ENCODE peak calls at places on chromosomes 4 and X, in seven cellular contexts. I, E, W, G, L, K and X are unnamed samples.

GRCh38 chr4:154686838-154687237 is 57.0 kb upstream of the LRAT start:
- DNase-seq in K (no peak), E (no peak), I (no peak), L (peak), G (no peak), W (peak), X (no peak)

GRCh38 chr4:120733054-120733453 is 189.5 kb downstream of the PRDM5 start:
- DNase-seq in L (no peak), W (no peak), I (no peak), K (no peak), G (no peak), E (no peak), X (no peak)

GRCh38 chr4:13309751-13310150 is 174.4 kb downstream of the RAB28 start:
- DNase-seq in I (no peak), L (peak), W (no peak), G (no peak), E (no peak), K (no peak), X (no peak)

GRCh38 chrX:134484039-134484438 is 24.1 kb downstream of the HPRT1 start:
- DNase-seq in I (peak), E (peak), G (peak), L (peak), K (peak), W (peak), X (peak)

GRCh38 chr4:166078956-166079355 is 205.9 kb downstream of the TLL1 start:
- DNase-seq in I (no peak), G (no peak), L (peak), E (peak), K (no peak), W (peak), X (no peak)

GRCh38 chrX:153381684-153382532 is 19.2 kb downstream of the PNMA6E start:
- DNase-seq in L (no peak), E (peak), W (peak), I (peak), G (no peak), K (peak), X (no peak)

GRCh38 chrX:121160987-121161386 is 113.6 kb downstream of the GLUD2 start:
- DNase-seq in L (no peak), G (no peak), E (no peak), K (no peak), I (no peak), W (peak), X (peak)

GRCh38 chrX:44344194-44344593 is 722 bp upstream of the EFHC2 start:
- DNase-seq in G (no peak), E (no peak), W (no peak), K (no peak), L (no peak), I (no peak), X (peak)

GRCh38 chrX:28876415-28876814 is 289.2 kb downstream of the IL1RAPL1 start:
- DNase-seq in E (no peak), K (no peak), W (no peak), G (no peak), I (no peak), L (no peak), X (no peak)

GRCh38 chr4:7422098-7422897 is 12.4 kb downstream of the PSAPL1 start:
- DNase-seq in I (no peak), L (no peak), G (no peak), W (no peak), K (peak), E (no peak), X (no peak)

GRCh38 chrX:83829874-83830273 is 31.1 kb upstream of the CYLC1 start:
- DNase-seq in I (no peak), W (no peak), L (no peak), E (no peak), G (no peak), K (no peak), X (no peak)

GRCh38 chrX:37763400-37763799 is 16.5 kb upstream of the CYBB start:
- DNase-seq in G (no peak), E (peak), K (no peak), W (no peak), L (no peak), I (no peak), X (no peak)

GRCh38 chr4:73776363-73776762 is 36.0 kb downstream of the CXCL8 start:
- DNase-seq in K (no peak), L (peak), E (no peak), W (peak), I (no peak), G (no peak), X (no peak)

GRCh38 chr4:174429701-174430100 is 92.6 kb downstream of the HPGD start:
- DNase-seq in G (no peak), E (no peak), L (peak), K (no peak), W (peak), I (no peak), X (no peak)

GRCh38 chr4:186693159-186693815 is 30.4 kb downstream of the FAT1 start:
- DNase-seq in G (peak), W (peak), E (no peak), K (no peak), I (no peak), L (peak), X (no peak)

GRCh38 chr4:2745981-2746806 is 9.9 kb downstream of the TNIP2 start:
- DNase-seq in G (no peak), I (peak), L (peak), E (no peak), W (peak), K (no peak), X (peak)

GRCh38 chr4:19492611-19493010 is 759.1 kb upstream of the SLIT2 start:
- DNase-seq in L (no peak), I (no peak), E (no peak), G (no peak), W (peak), K (no peak), X (no peak)

GRCh38 chrX:150806827-150807226 is 91.6 kb downstream of the CD99L2 start:
- DNase-seq in L (no peak), W (no peak), G (no peak), I (no peak), K (no peak), E (no peak), X (no peak)

GRCh38 chr4:1026115-1026514 is 14.7 kb downstream of the FGFRL1 start:
- DNase-seq in L (peak), E (no peak), G (no peak), K (peak), W (no peak), I (peak), X (no peak)

GRCh38 chr4:99811117-99811516 is 5.5 kb upstream of the DAPP1 start:
- DNase-seq in E (no peak), I (no peak), W (no peak), G (no peak), K (no peak), L (no peak), X (no peak)

GRCh38 chr4:158538911-158539310 is 17.2 kb downstream of the RXFP1 start:
- DNase-seq in W (no peak), G (no peak), E (no peak), K (no peak), L (no peak), I (no peak), X (no peak)

GRCh38 chrX:136766785-136767103 is 14.0 kb downstream of the ARHGEF6 start:
- DNase-seq in I (no peak), G (no peak), W (peak), L (no peak), E (peak), K (no peak), X (no peak)

GRCh38 chr4:7983296-7983695 is 43.6 kb upstream of the AFAP1 start:
- DNase-seq in K (no peak), E (no peak), I (no peak), G (no peak), L (no peak), W (no peak), X (no peak)

GRCh38 chrX:150051096-150051495 is 112.8 kb upstream of the EOLA2 start:
- DNase-seq in I (no peak), K (no peak), L (peak), G (no peak), W (no peak), E (no peak), X (no peak)

GRCh38 chr4:18020671-18021469 is 685 bp downstream of the LCORL start:
- DNase-seq in I (peak), E (peak), L (peak), W (peak), K (peak), G (peak), X (peak)

GRCh38 chr4:2591189-2591588 is 54.7 kb downstream of the FAM193A start:
- DNase-seq in L (no peak), W (peak), K (peak), I (no peak), G (no peak), E (peak), X (no peak)

GRCh38 chr4:103996637-103997036 is 276.9 kb upstream of the TACR3 start:
- DNase-seq in G (peak), I (no peak), K (no peak), W (peak), L (peak), E (peak), X (no peak)

GRCh38 chrX:25618248-25618647 is 519.9 kb upstream of the MAGEB18 start:
- DNase-seq in G (no peak), I (no peak), W (no peak), E (no peak), L (no peak), K (no peak), X (no peak)

GRCh38 chr4:5220028-5220427 is 168.7 kb downstream of the STK32B start:
- DNase-seq in K (no peak), I (no peak), W (peak), E (peak), L (peak), G (no peak), X (peak)

GRCh38 chr4:135927651-135928050 is 1604.6 kb downstream of the PCDH18 start:
- DNase-seq in E (no peak), G (no peak), W (no peak), I (no peak), K (no peak), L (peak), X (no peak)

GRCh38 chrX:152869972-152870371 is 27.9 kb upstream of the ZNF185 start:
- DNase-seq in E (no peak), I (no peak), G (no peak), L (peak), K (no peak), W (no peak), X (no peak)

GRCh38 chr4:70838400-70838971 is 1.2 kb downstream of the GRSF1 start:
- DNase-seq in L (no peak), I (no peak), W (peak), G (no peak), K (peak), E (no peak), X (no peak)

GRCh38 chr4:102139132-102139573 is 206.1 kb downstream of the SLC39A8 start:
- DNase-seq in I (no peak), E (no peak), K (no peak), G (peak), W (peak), L (peak), X (no peak)

GRCh38 chr4:1041147-1041935 is 29.9 kb downstream of the FGFRL1 start:
- DNase-seq in G (no peak), E (peak), W (peak), I (no peak), L (peak), K (no peak), X (no peak)

GRCh38 chrX:68684919-68685304 is 37.4 kb downstream of the STARD8 start:
- DNase-seq in I (no peak), K (no peak), E (no peak), W (no peak), G (no peak), L (no peak), X (no peak)

GRCh38 chr4:185015108-185015507 is 3.2 kb upstream of the HELT start:
- DNase-seq in K (no peak), I (no peak), L (no peak), G (no peak), W (peak), E (no peak), X (no peak)

GRCh38 chr4:185017964-185018772 is at the start of gene HELT:
- DNase-seq in W (no peak), E (peak), L (no peak), I (no peak), K (no peak), G (no peak), X (no peak)

GRCh38 chr4:185016946-185017797 is 1.1 kb upstream of the HELT start:
- DNase-seq in K (no peak), I (no peak), G (no peak), E (peak), W (peak), L (no peak), X (no peak)

GRCh38 chr4:185013715-185014114 is 4.6 kb upstream of the HELT start:
- DNase-seq in K (no peak), G (no peak), E (no peak), I (no peak), W (no peak), L (no peak), X (no peak)

GRCh38 chr4:185016101-185016940 is 2.0 kb upstream of the HELT start:
- DNase-seq in G (no peak), K (no peak), L (no peak), I (no peak), W (no peak), E (peak), X (no peak)
- TF ChIP-seq EZH2phosphoT487 in G (no peak), K (no peak), L (no peak), I (no peak), W (no peak), E (peak), X (no peak)

DNA sequence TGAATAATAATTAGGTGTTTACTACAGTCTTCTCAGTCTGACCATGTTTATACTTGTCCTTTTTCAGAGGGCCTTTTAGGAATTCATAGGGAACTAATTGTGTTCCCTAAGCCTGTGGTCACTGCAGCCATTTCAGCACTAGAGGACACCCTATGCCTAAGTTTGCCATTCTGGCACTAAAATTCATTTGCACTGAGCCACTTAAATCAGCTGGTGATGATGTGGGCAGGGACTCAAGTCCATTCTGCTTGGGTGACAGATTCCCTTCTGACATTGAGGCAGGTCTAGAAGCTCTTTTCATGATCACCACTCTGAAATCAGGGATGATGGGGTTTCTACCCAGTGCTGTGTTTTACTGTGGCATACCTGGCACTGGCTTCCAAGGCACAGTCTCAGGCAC is 1178.9 kb upstream of the DIAPH2 start:
- DNase-seq in I (no peak), W (no peak), L (no peak), K (no peak), G (no peak), E (peak), X (peak)
- TF ChIP-seq EZH2phosphoT487 in I (no peak), W (no peak), L (no peak), K (no peak), G (no peak), E (no peak), X (no peak)

DNA sequence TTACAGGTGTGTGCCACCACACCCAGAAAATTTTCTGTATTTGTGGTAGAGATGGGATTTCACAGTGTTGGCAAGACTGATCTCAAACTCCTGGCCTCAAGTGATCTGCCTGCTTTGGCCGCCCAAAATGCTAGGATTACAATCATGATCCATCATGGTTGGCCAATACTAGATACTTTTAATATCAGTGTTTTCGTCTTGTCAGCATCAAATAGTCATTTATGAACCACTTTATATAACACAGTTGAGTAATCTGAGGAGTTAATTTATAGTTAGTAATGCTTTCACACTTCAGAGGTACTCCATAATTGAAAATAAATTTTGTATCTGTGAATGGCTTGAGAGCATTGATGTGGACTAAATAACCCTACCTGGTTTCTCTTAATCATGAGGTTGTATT is 178.6 kb downstream of the TRAM1L1 start:
- DNase-seq in I (no peak), E (no peak), G (no peak), L (no peak), K (no peak), W (no peak), X (no peak)
- TF ChIP-seq EZH2phosphoT487 in I (no peak), E (no peak), G (no peak), L (no peak), K (no peak), W (no peak), X (no peak)

GRCh38 chr4:140049924-140050681 is 103.9 kb downstream of the MAML3 start:
- DNase-seq in W (peak), I (peak), E (peak), K (peak), G (no peak), L (peak), X (no peak)

GRCh38 chr4:140054861-140055260 is 99.1 kb downstream of the MAML3 start:
- DNase-seq in E (no peak), G (no peak), I (no peak), W (no peak), L (no peak), K (no peak), X (no peak)

GRCh38 chr4:140053185-140053584 is 100.8 kb downstream of the MAML3 start:
- DNase-seq in I (no peak), E (no peak), K (no peak), L (no peak), W (no peak), G (no peak), X (no peak)

GRCh38 chr4:140049024-140049923 is 104.7 kb downstream of the MAML3 start:
- DNase-seq in E (peak), L (peak), W (peak), G (no peak), I (peak), K (peak), X (no peak)

GRCh38 chr4:140052050-140052449 is 101.9 kb downstream of the MAML3 start:
- DNase-seq in I (peak), L (peak), G (peak), W (peak), E (peak), K (no peak), X (peak)
- TF ChIP-seq EZH2phosphoT487 in I (no peak), L (no peak), G (no peak), W (no peak), E (no peak), K (no peak), X (no peak)